ENCODE peak calls at places on chromosomes 4 and X, in four cellular contexts. Y is MM.1S, V is HCT116, C is GM23338. G is an unnamed sample.

GRCh38 chr4:56728512-56728911 is 47.4 kb upstream of the HOPX start:
- DNase-seq in Y (no peak), C (no peak), V (no peak), G (no peak)

GRCh38 chr4:138616775-138617174 is 374.6 kb upstream of the SLC7A11 start:
- DNase-seq in Y (no peak), V (no peak), C (no peak), G (no peak)

GRCh38 chrX:66684196-66684595 is 45.3 kb upstream of the EDA2R start:
- DNase-seq in V (no peak), Y (no peak), C (no peak), G (no peak)

GRCh38 chr4:141853091-141853734 is 216.8 kb downstream of the IL15 start:
- DNase-seq in C (no peak), Y (no peak), V (no peak), G (no peak)

GRCh38 chrX:3143043-3143799 is 102.0 kb downstream of the ARSF start:
- DNase-seq in V (peak), C (no peak), Y (peak), G (peak)

GRCh38 chrX:41447897-41448296 is 754 bp downstream of the NYX start:
- DNase-seq in Y (no peak), V (no peak), C (no peak), G (no peak)

GRCh38 chr4:137968956-137969709 is 273.0 kb downstream of the SLC7A11 start:
- DNase-seq in Y (no peak), C (no peak), V (no peak), G (no peak)

GRCh38 chr4:20995015-20995414 is 294.8 kb downstream of the PACRGL start:
- DNase-seq in Y (no peak), C (no peak), V (no peak), G (no peak)

GRCh38 chrX:17859609-17860178 is 1.4 kb downstream of the RAI2 start:
- DNase-seq in Y (no peak), C (peak), V (no peak), G (no peak)

GRCh38 chr4:150207871-150208270 is 129.6 kb downstream of the DCLK2 start:
- DNase-seq in C (no peak), V (no peak), Y (no peak), G (no peak)

GRCh38 chr4:119684463-119684862 is 55.9 kb upstream of the PDE5A start:
- DNase-seq in Y (no peak), V (no peak), C (no peak), G (no peak)

GRCh38 chrX:41457618-41458192 is 10.6 kb downstream of the NYX start:
- DNase-seq in V (no peak), Y (peak), C (peak), G (peak)

GRCh38 chr4:52628974-52629373 is 30.1 kb downstream of the USP46 start:
- DNase-seq in V (no peak), C (no peak), Y (no peak), G (no peak)

DNA sequence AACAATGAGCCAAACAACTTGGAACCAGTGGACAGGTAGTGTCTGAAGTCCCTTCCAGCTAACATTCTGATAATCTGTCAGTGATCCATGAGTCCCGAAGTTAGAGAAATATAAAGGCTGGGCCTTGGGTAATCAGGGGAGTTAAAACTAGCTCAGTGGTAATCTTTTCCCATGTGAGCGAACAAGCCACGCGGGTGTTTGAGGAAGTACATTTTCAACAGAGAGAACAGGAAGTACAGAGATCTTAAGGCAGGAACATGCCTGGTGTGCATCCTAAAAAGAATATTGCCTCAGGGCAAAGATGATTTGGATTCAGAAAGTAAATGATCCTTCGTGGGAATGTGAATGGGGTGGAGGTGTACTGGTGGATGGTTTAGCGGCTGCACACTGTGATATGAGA is 42.9 kb downstream of the FNIP2 start:
- DNase-seq in V (no peak), C (no peak), Y (no peak), G (peak)
- H3K27ac ChIP-seq in V (no peak), C (no peak), Y (no peak), G (no peak)

GRCh38 chr4:107589269-107589668 is 130.8 kb downstream of the PAPSS1 start:
- DNase-seq in C (no peak), V (no peak), Y (no peak), G (no peak)

DNA sequence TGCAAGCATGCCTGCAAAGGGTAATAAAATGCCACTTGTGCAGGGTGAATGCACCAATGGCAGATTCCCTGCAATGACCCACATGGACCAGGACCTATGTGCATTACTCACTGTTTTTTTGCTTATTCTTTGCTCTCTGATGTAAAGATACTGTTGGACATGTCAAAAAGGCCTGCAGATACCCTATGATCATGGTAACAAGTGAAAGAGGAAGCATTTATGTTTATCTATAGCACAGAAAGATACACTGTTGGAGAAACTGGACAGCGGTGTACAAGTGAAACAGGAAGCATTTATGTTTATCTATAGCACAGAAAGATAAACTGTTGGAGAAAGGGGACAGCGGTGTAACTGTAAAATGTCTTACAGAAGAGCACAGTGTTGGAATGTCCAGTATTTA is 127.5 kb downstream of the PAPSS1 start:
- DNase-seq in Y (peak), C (no peak), V (no peak), G (peak)
- H2AFZ ChIP-seq in Y (peak), C (no peak), V (no peak), G (no peak)

GRCh38 chrX:56995271-56995994 is at the start of gene SPIN3:
- DNase-seq in Y (peak), V (peak), C (peak), G (no peak)

DNA sequence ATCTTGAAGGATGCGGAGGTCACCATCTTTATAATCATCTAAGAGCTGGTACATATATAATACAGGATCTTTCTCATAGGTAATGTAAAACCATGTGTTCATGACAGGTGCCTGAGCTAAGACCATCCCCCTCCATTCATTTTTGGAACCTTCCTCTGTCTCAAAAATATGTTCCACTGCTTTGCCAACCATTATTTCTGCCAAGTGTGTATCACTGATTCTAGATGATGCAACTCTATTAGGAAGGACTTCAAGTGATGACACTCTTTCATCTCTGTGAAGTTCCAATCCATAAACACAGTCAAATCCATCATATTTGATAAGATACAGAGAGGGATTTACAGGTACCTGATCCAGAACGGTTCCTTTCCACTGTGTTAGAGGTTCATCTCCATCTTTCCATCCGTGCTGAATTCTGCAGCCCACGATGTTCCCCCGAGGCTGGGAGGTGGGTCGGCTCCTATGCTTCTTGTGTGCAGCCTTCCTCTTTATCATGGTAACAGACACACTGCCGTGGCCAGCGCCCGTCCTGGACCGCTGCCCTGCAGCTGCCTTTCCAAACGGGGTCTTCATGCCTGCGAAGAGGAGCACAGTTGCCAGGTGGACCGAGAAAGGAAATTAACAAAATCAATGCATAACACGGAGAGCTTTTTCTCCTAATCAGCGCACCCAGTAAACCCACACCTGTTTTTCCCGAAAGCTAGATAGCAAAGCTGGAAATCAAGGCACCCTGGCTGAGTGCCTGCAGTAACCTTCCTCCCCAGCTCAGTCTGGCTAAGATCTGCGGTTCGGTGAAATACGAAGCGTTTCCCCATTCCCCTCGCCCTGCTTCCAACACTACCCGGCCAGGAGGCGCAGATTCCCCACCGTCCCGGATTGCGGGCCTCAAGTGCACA is 718 bp downstream of the SPIN3 start:
- DNase-seq in V (no peak), Y (no peak), C (no peak), G (no peak)
- TF ChIP-seq EZH2phosphoT487 in V (no peak), Y (no peak), C (no peak), G (no peak)

DNA sequence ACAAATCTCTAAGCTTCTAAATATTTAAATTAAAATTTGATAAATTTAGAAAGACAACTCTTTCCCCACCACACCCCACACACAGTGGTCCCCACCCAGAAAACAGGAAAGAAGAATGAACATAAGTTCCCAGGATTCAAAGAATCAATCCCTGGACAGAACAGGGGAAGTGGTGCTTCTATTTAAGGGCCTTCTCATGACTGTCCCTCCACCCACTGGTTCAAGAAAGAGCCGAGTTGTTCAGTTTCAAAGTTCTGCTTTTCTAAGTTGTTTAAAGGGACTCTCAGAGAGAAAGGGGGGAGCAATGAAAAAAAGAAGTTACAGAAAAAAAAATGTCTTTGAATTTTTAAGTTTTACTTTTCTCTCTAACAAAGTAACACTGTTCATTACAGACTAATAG is 195.8 kb downstream of the PDGFC start:
- DNase-seq in C (no peak), Y (no peak), V (no peak), G (no peak)
- H3K27ac ChIP-seq in C (no peak), Y (no peak), V (peak), G (no peak)

GRCh38 chrX:102516314-102516936 is at the start of gene TMSB15A:
- DNase-seq in Y (peak), C (peak), V (no peak), G (no peak)
- H2AFZ ChIP-seq in Y (peak), C (peak), V (peak), G (no peak)

GRCh38 chr4:174475528-174475927 is 46.8 kb downstream of the HPGD start:
- DNase-seq in V (no peak), Y (no peak), C (no peak), G (no peak)
- TF ChIP-seq EZH2phosphoT487 in V (no peak), Y (no peak), C (no peak), G (no peak)

G was measured in OCI-LY7.